ENCODE peak calls at places on chromosomes 3 and 15, in eight cellular contexts. A, Q, D, V, F, G, N and M are unnamed samples. For H3K4me1, the result is how much of the 10 kb centered on the place peaks cover.

GRCh38 chr3:193780371-193780770 is 187.4 kb downstream of the OPA1 start:
- DNase-seq in Q (no peak), D (no peak), V (no peak), F (no peak), G (no peak), N (no peak), A (no peak), M (no peak)

GRCh38 chr15:60966316-60966715 is 262.8 kb downstream of the RORA start:
- DNase-seq in N (no peak), G (no peak), V (no peak), D (no peak), Q (no peak), A (no peak), F (no peak), M (no peak)

GRCh38 chr3:166902374-166902773 is 477.7 kb downstream of the ZBBX start:
- DNase-seq in V (no peak), Q (no peak), A (no peak), N (no peak), D (no peak), F (no peak), G (no peak), M (no peak)

GRCh38 chr15:80643296-80643965 is 51.7 kb upstream of the ABHD17C start:
- DNase-seq in A (peak), F (no peak), Q (no peak), G (no peak), D (no peak), N (no peak), V (no peak), M (no peak)

GRCh38 chr3:171710359-171710758 is 99.9 kb downstream of the PLD1 start:
- DNase-seq in V (no peak), G (no peak), A (no peak), N (no peak), F (no peak), D (no peak), Q (no peak), M (no peak)

GRCh38 chr3:123658118-123658859 is 73.4 kb upstream of the HACD2 start:
- DNase-seq in Q (peak), D (no peak), G (peak), A (peak), N (no peak), V (no peak), F (no peak), M (no peak)

GRCh38 chr3:14770591-14770990 is 48.2 kb upstream of the FGD5 start:
- DNase-seq in Q (no peak), N (no peak), V (no peak), F (no peak), D (no peak), A (no peak), G (no peak), M (no peak)

GRCh38 chr3:74267126-74267525 is 347.3 kb downstream of the CNTN3 start:
- DNase-seq in D (no peak), A (no peak), F (no peak), Q (no peak), G (no peak), V (no peak), N (no peak), M (no peak)

GRCh38 chr3:98573231-98573728 is 20.1 kb downstream of the CPOX start:
- DNase-seq in V (no peak), G (no peak), Q (no peak), A (no peak), F (no peak), N (no peak), D (peak), M (no peak)

GRCh38 chr3:17032407-17033034 is 147.8 kb downstream of the PLCL2 start:
- DNase-seq in Q (no peak), F (no peak), N (no peak), A (no peak), D (peak), G (peak), V (peak), M (no peak)

GRCh38 chr15:44519537-44519936 is 17.4 kb upstream of the EIF3J start:
- DNase-seq in V (no peak), G (no peak), N (no peak), D (no peak), F (no peak), Q (no peak), A (no peak), M (no peak)

DNA sequence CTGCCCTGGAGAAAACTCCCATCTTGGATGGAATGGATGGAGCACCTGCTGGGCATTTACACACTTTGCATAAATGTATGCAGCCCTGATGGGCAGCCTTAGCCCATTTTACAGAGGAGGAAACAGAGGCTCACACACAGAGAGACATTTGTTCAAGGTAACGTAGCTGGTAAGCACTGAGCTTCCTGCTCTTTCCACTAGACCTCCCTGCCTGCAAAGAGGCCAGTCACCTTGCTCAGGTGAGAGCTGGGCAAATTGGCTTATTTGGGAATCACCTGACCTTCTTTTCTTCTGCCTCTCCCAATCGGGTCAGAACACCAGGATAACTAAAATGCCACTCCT is 51.4 kb upstream of the FLNB start:
- DNase-seq in D (no peak), Q (no peak), V (no peak), G (no peak), A (no peak), F (no peak), N (no peak), M (no peak)
- H3K4me1 ChIP-seq in D (under half), Q (under half), V (half or more), G (under half), A (under half), F (under half), N (under half), M (under half)

GRCh38 chr3:51354766-51355615 is 30.1 kb upstream of the MANF start:
- DNase-seq in F (no peak), D (no peak), A (no peak), Q (no peak), G (no peak), V (no peak), N (no peak), M (no peak)
- H3K4me3 ChIP-seq in F (no peak), D (no peak), A (no peak), Q (no peak), G (no peak), V (no peak), N (no peak), M (no peak)

GRCh38 chr3:155088705-155089380 is 8.7 kb downstream of the MME start:
- DNase-seq in Q (no peak), G (no peak), F (no peak), D (no peak), V (no peak), N (no peak), A (no peak), M (no peak)

GRCh38 chr3:155080692-155081091 is 573 bp downstream of the MME start:
- DNase-seq in V (no peak), F (no peak), Q (no peak), A (no peak), G (no peak), N (no peak), D (peak), M (no peak)

GRCh38 chr3:155083313-155083905 is 3.3 kb downstream of the MME start:
- DNase-seq in Q (no peak), D (no peak), V (no peak), N (no peak), G (no peak), F (no peak), A (no peak), M (no peak)

GRCh38 chr3:155086041-155086440 is 5.9 kb downstream of the MME start:
- DNase-seq in V (no peak), N (no peak), Q (no peak), D (no peak), F (no peak), G (no peak), A (no peak), M (no peak)

GRCh38 chr3:155084567-155084966 is 4.4 kb downstream of the MME start:
- DNase-seq in A (no peak), Q (no peak), G (no peak), V (no peak), D (no peak), N (no peak), F (no peak), M (no peak)
- H3K4me1 ChIP-seq in A (under half), Q (under half), G (under half), V (under half), D (under half), N (under half), F (under half), M (under half)

DNA sequence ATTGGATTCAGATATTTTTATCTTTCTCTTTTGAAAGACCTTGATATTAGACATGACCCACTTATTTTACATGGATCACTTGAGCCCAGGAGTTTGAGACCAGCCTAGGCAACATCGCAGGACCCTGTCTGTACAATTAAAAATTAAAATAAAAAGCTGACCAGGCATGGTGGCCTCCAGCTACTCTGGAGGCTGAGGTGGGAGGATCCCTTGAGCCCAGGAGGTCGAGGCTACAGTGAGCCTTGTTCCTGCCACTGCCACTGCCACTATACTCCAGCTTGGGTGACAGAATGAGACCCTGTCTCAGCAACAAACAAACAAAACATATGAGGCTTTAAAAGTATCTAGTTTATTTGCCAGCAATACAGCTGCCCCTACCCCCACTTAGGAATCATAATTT is 1.6 kb downstream of the RNF7 start:
- DNase-seq in V (no peak), Q (no peak), F (no peak), N (no peak), G (no peak), D (no peak), A (no peak), M (no peak)
- H3K4me3 ChIP-seq in V (peak), Q (peak), F (peak), N (peak), G (no peak), D (peak), A (no peak), M (no peak)

DNA sequence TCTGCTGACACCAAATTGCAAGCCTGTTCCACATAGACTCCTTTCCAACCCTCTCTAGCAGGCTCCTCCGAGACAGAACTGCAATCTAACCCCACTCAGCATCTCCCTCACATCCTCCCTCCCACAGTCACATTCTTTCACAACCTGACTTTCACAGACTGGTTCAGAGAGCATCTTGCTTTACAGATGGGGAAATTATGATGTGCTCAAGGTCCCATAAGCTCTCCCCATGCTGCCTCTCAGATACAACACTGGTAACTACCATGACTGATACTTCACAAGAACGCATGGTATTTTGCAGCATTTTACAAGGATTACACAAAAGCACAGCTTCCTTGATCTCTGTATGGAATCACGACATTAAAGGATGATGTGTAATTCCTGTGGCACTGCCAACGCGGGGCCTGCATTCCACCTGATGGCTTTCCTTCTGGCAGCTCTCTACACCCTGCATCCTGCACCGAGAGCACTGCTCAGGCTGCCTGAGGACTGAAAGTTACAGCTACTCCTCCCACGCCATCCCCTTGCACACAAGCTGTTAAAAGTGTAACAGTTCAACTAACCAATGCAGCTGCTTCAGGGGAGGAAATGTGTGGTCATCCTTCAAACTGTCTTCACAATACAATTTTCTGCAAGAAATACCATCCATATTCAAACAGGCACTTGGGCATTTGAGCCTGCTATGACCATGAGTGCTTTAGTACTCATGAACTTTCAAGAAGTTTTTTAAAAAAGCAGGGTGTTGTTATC is 27.6 kb downstream of the TBC1D2B start:
- DNase-seq in A (no peak), F (no peak), V (no peak), Q (no peak), N (no peak), D (no peak), G (no peak), M (no peak)
- H3K4me1 ChIP-seq in A (half or more), F (under half), V (under half), Q (under half), N (half or more), D (under half), G (half or more), M (half or more)

DNA sequence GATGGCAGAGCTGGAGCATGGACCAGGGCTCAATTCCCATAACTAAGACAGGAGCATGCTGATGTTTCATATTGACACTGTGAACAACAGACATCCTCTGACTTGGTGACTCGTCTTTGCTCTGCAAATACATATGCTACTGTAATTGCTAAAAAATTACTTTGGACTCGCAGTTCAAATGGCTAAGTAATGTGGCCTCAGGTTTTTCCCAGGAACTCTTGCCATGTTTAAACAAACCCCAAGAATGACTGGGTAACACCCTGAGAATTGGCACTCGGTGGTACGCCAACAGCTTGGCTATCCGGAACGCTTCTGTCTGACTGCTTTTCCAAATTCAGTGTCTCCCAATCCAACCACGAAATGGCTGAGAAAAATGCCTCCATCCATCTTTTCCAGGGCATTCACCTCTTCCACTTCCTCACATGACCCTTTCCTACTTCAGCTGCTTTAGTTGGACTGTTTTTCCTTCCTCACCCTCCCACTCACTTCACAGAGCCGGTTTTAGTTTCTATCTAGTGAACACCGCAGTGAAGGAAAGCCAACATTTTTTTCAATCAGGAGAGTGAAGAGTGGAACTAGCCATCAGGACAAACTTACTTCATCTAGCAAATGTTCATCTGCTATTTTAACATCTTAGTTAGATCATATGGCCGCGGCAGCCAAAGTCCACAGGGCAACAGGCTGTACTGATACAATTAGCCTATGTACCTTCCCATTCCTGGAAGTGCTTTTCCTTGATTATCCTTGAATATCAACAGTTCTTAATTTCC is 456.5 kb upstream of the THBS1 start:
- DNase-seq in A (no peak), F (no peak), V (peak), D (no peak), N (no peak), G (no peak), Q (no peak), M (peak)
- H3K4me3 ChIP-seq in A (no peak), F (no peak), V (no peak), D (no peak), N (no peak), G (no peak), Q (no peak), M (no peak)

GRCh38 chr3:141445990-141446389 is 40.8 kb upstream of the RASA2 start:
- DNase-seq in D (no peak), Q (no peak), A (no peak), V (no peak), G (no peak), F (no peak), N (no peak), M (no peak)
- H3K4me1 ChIP-seq in D (under half), Q (under half), A (under half), V (under half), G (under half), F (under half), N (under half), M (under half)

GRCh38 chr3:69838217-69838616 is 99.0 kb downstream of the MITF start:
- DNase-seq in F (no peak), N (no peak), V (no peak), Q (no peak), D (no peak), A (no peak), G (no peak), M (no peak)
- H3K4me3 ChIP-seq in F (no peak), N (no peak), V (no peak), Q (no peak), D (no peak), A (no peak), G (no peak), M (no peak)